ENCODE peak calls at places on chromosomes 6 and 20, in eight cellular contexts. C is right lobe of liver, M is psoas muscle, Z is tibial nerve, A is fibroblast of lung, L is ovary, W is osteoblast, V is testis. R is an unnamed sample.
A peak's percentile ranks its signal among the peaks of the same experiment; 100 is the strongest.

GRCh38 chr6:24743265-24743943 is 24.4 kb upstream of the C6orf62 start:
- DNase-seq in V (no peak), W (peak; percentile 89), A (peak; percentile 98), L (no peak), C (no peak), M (no peak), Z (no peak), R (peak; percentile 69)

GRCh38 chr6:2109796-2110195 is 135.6 kb downstream of the GMDS start:
- DNase-seq in Z (no peak), C (no peak), V (no peak), W (no peak), A (no peak), L (no peak), M (no peak), R (no peak)

GRCh38 chr20:15317546-15318242 is 980.3 kb upstream of the FLRT3 start:
- DNase-seq in A (no peak), C (no peak), V (no peak), Z (no peak), M (no peak), L (no peak), W (no peak), R (no peak)

GRCh38 chr6:53959717-53960116 is 151.5 kb upstream of the MLIP start:
- DNase-seq in C (no peak), M (no peak), A (no peak), V (no peak), Z (no peak), W (no peak), L (no peak), R (no peak)

GRCh38 chr20:32457476-32457986 is 99.4 kb downstream of the ASXL1 start:
- DNase-seq in M (peak; percentile 55), V (peak; percentile 85), C (peak; percentile 70), Z (no peak), L (peak; percentile 82), W (peak; percentile 100), A (peak; percentile 52), R (peak; percentile 88)

GRCh38 chr20:56995635-56996075 is 270.8 kb downstream of the BMP7 start:
- DNase-seq in Z (no peak), W (peak; percentile 60), V (no peak), L (no peak), C (peak; percentile 25), A (no peak), M (no peak), R (no peak)

GRCh38 chr6:134911532-134911931 is 38.4 kb downstream of the ALDH8A1 start:
- DNase-seq in Z (no peak), C (no peak), W (peak; percentile 90), A (peak; percentile 70), L (no peak), M (no peak), V (no peak), R (no peak)

GRCh38 chr20:59823030-59823423 is 110.4 kb downstream of the SYCP2 start:
- DNase-seq in L (no peak), A (no peak), Z (no peak), M (no peak), V (peak; percentile 2), W (no peak), C (no peak), R (no peak)

GRCh38 chr6:15426395-15426794 is 180.5 kb downstream of the JARID2 start:
- DNase-seq in M (no peak), V (no peak), C (no peak), L (no peak), W (no peak), A (no peak), Z (no peak), R (no peak)

GRCh38 chr6:47335456-47335855 is 25.8 kb upstream of the TNFRSF21 start:
- DNase-seq in W (no peak), C (no peak), L (no peak), V (no peak), Z (peak; percentile 10), A (no peak), M (no peak), R (no peak)

GRCh38 chr20:20782221-20782620 is 69.8 kb upstream of the RALGAPA2 start:
- DNase-seq in C (peak; percentile 63), Z (no peak), L (peak; percentile 61), M (no peak), A (no peak), W (no peak), V (peak; percentile 62), R (no peak)

GRCh38 chr6:51934098-51934497 is 153.3 kb downstream of the PKHD1 start:
- DNase-seq in M (no peak), C (no peak), L (no peak), A (no peak), V (no peak), Z (no peak), W (no peak), R (no peak)

GRCh38 chr6:117545161-117545595 is 57.1 kb downstream of the GOPC start:
- DNase-seq in W (no peak), C (no peak), L (no peak), A (no peak), V (no peak), Z (no peak), M (no peak), R (no peak)

GRCh38 chr20:18613553-18613952 is 25.7 kb downstream of the DTD1 start:
- DNase-seq in L (no peak), C (no peak), Z (no peak), W (no peak), V (no peak), M (no peak), A (no peak), R (no peak)

GRCh38 chr6:131107166-131107565 is 28.1 kb upstream of the AKAP7 start:
- DNase-seq in V (no peak), A (peak; percentile 84), Z (no peak), M (no peak), W (peak; percentile 58), L (no peak), C (no peak), R (no peak)

GRCh38 chr20:2752631-2753455 is 47.6 kb downstream of the CPXM1 start:
- DNase-seq in W (peak; percentile 96), L (peak; percentile 71), C (no peak), Z (no peak), V (peak; percentile 59), A (peak; percentile 28), M (no peak), R (no peak)
- TF ChIP-seq CTCF in W (peak; percentile 66), L (peak; percentile 37), C (peak; percentile 52), Z (no peak), V (peak; percentile 63), A (peak; percentile 71), M (peak; percentile 45), R (peak; percentile 29)

DNA sequence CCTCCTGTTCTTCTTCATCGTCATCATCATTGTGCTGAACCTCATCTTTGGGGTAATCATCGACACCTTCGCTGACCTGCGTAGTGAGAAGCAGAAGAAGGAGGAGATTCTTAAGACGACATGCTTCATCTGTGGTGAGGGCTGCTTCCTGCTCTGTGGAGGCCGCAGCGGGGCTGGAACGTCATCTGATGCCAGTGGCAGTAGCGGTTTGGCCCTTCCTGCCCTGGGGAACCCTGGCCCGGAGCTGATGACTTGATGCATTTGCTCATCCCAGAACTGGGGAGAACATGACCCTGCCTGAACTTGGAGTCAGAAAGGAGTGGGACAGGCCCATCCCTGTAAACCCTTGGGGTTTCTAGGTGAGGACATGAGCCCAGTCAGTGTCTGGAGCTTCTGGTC is 18.7 kb downstream of the UQCC2 start:
- DNase-seq in M (peak; percentile 59), L (peak; percentile 36), A (peak; percentile 24), C (peak; percentile 56), Z (no peak), V (peak; percentile 45), W (peak; percentile 96), R (no peak)
- H3K27ac ChIP-seq in M (peak overlapping the region; percentile 81), L (no peak overlapping the region), A (no peak overlapping the region), C (no peak overlapping the region), Z (peak overlapping the region; percentile 73), V (peak overlapping the region; percentile 53), W (peak overlapping the region; percentile 71), R (no peak overlapping the region)

GRCh38 chr6:42025066-42025789 is 25.1 kb upstream of the TAF8 start:
- DNase-seq in V (no peak), Z (no peak), L (no peak), W (peak; percentile 62), M (no peak), A (no peak), C (no peak), R (no peak)

GRCh38 chr6:42022755-42023384 is 27.5 kb upstream of the TAF8 start:
- DNase-seq in C (no peak), L (no peak), M (no peak), Z (no peak), A (no peak), W (no peak), V (no peak), R (no peak)

GRCh38 chr6:42021847-42022754 is 28.2 kb upstream of the TAF8 start:
- DNase-seq in L (no peak), M (no peak), C (no peak), V (no peak), A (peak; percentile 45), Z (no peak), W (peak; percentile 80), R (no peak)

GRCh38 chr6:42017021-42017643 is 33.2 kb upstream of the TAF8 start:
- DNase-seq in M (no peak), L (no peak), C (no peak), A (peak; percentile 85), V (no peak), Z (no peak), W (peak; percentile 96), R (peak; percentile 65)

DNA sequence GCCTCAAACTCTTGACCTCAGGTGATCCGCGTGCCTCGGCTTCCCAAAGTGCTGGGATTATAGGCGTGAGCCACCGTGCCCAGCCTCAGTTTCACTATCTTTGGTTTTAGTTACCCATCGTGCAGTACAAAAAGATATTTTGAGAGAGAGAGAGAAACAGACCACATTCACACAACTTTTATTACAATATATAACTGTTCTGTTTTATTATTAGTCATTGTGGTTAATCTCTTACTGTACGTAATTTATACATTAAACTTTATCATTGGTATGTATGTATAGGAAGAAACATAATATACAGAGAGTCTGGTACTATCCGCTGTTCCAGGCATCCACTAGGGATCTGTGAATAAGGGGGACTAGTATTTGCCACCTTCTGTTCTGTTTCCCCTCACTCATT is 29.4 kb upstream of the TAF8 start:
- DNase-seq in A (no peak), Z (no peak), C (no peak), W (no peak), V (no peak), M (no peak), L (no peak), R (no peak)
- H3K4me1 ChIP-seq in A (peaks cover 4% of the 10 kb centered on the region), Z (peaks cover 29% of the 10 kb centered on the region), C (no peaks in the 10 kb centered on the region), W (peaks cover 10% of the 10 kb centered on the region), V (peaks cover 16% of the 10 kb centered on the region), M (no peaks in the 10 kb centered on the region), L (peaks cover 7% of the 10 kb centered on the region), R (peaks cover 22% of the 10 kb centered on the region)

GRCh38 chr20:597560-597959 is 12.5 kb downstream of the TCF15 start:
- DNase-seq in W (no peak), L (no peak), M (no peak), C (no peak), Z (no peak), A (no peak), V (no peak), R (no peak)

GRCh38 chr20:598133-598881 is 11.8 kb downstream of the TCF15 start:
- DNase-seq in C (no peak), W (peak; percentile 49), A (no peak), V (no peak), L (no peak), M (no peak), Z (no peak), R (no peak)

GRCh38 chr20:591941-592340 is 18.2 kb downstream of the TCF15 start:
- DNase-seq in C (no peak), Z (no peak), M (no peak), V (no peak), W (no peak), A (no peak), L (no peak), R (no peak)

GRCh38 chr20:592506-592905 is 17.6 kb downstream of the TCF15 start:
- DNase-seq in W (peak; percentile 14), A (no peak), Z (no peak), C (no peak), M (no peak), V (no peak), L (no peak), R (no peak)

GRCh38 chr20:595330-596308 is 14.5 kb downstream of the TCF15 start:
- DNase-seq in W (peak; percentile 55), M (peak; percentile 61), L (no peak), C (no peak), A (no peak), Z (no peak), V (no peak), R (peak; percentile 32)
- TF ChIP-seq CTCF in W (no peak), M (peak; percentile 9), L (no peak), C (no peak), A (no peak), Z (no peak), V (no peak), R (no peak)